ENCODE peak calls at places on chromosomes 5 and 9, in eight cellular contexts. Q is left ventricle myocardium inferior, C is ovary, F is Karpas-422, Z is dorsolateral prefrontal cortex, K is small intestine, A is tibial artery, H is stomach. I is an unnamed sample.

GRCh38 chr5:136052692-136053335 is 24.0 kb downstream of the TGFBI start:
- DNase-seq in H (no peak), K (no peak), A (no peak), Z (no peak), F (no peak), Q (no peak), C (no peak), I (no peak)

GRCh38 chr9:82810902-82811301 is 252.0 kb downstream of the RASEF start:
- DNase-seq in A (no peak), Z (no peak), K (no peak), H (no peak), F (no peak), Q (no peak), C (no peak), I (no peak)

GRCh38 chr9:20506631-20507030 is 115.7 kb downstream of the MLLT3 start:
- DNase-seq in Q (no peak), Z (no peak), H (no peak), K (no peak), F (no peak), C (no peak), A (no peak), I (no peak)

GRCh38 chr9:104334549-104334948 is 169.5 kb upstream of the OR13F1 start:
- DNase-seq in Z (no peak), C (no peak), K (no peak), A (no peak), Q (no peak), H (no peak), F (no peak), I (no peak)

GRCh38 chr9:18429065-18429464 is 44.9 kb upstream of the ADAMTSL1 start:
- DNase-seq in C (no peak), H (no peak), K (no peak), Q (no peak), Z (no peak), F (no peak), A (no peak), I (no peak)

GRCh38 chr5:34045996-34046395 is 3.0 kb upstream of the C1QTNF3 start:
- DNase-seq in C (no peak), A (no peak), K (no peak), Z (no peak), Q (no peak), H (no peak), F (no peak), I (no peak)

GRCh38 chr5:41508696-41509398 is 1.6 kb downstream of the PLCXD3 start:
- DNase-seq in Z (no peak), H (no peak), A (no peak), F (no peak), Q (no peak), C (peak), K (no peak), I (no peak)

GRCh38 chr5:143200781-143201398 is 202.6 kb downstream of the NR3C1 start:
- DNase-seq in F (no peak), H (no peak), K (no peak), Z (no peak), C (no peak), Q (peak), A (no peak), I (no peak)

GRCh38 chr5:44536650-44537260 is 147.5 kb upstream of the FGF10 start:
- DNase-seq in H (peak), K (peak), Z (no peak), A (no peak), Q (no peak), F (peak), C (no peak), I (no peak)

GRCh38 chr9:111038336-111039202 is at the start of gene LPAR1:
- DNase-seq in K (peak), Z (peak), C (peak), A (peak), F (no peak), H (peak), Q (peak), I (no peak)

GRCh38 chr9:34338664-34339063 is 9.3 kb downstream of the NUDT2 start:
- DNase-seq in C (no peak), A (no peak), F (peak), Q (no peak), K (no peak), H (no peak), Z (no peak), I (peak)

GRCh38 chr9:83197611-83198010 is 134.7 kb upstream of the RASEF start:
- DNase-seq in H (no peak), Z (no peak), A (no peak), C (no peak), K (no peak), F (no peak), Q (no peak), I (no peak)

GRCh38 chr5:8340739-8341344 is 471.9 kb downstream of the MTRR start:
- DNase-seq in C (no peak), K (peak), F (no peak), Z (no peak), A (no peak), Q (no peak), H (no peak), I (no peak)

GRCh38 chr9:119701651-119702050 is 332.4 kb upstream of the BRINP1 start:
- DNase-seq in Q (no peak), Z (no peak), A (no peak), H (no peak), F (no peak), C (no peak), K (no peak), I (no peak)

GRCh38 chr5:10655041-10655685 is 91.3 kb downstream of the ANKRD33B start:
- DNase-seq in Q (no peak), K (no peak), Z (no peak), C (no peak), A (no peak), H (peak), F (no peak), I (no peak)

GRCh38 chr5:78509884-78510769 is 138.4 kb downstream of the LHFPL2 start:
- DNase-seq in A (peak), H (peak), F (peak), C (no peak), Z (no peak), K (peak), Q (peak), I (peak)

GRCh38 chr9:89481161-89481915 is 16.6 kb downstream of the SEMA4D start:
- DNase-seq in Q (no peak), A (no peak), F (no peak), Z (no peak), C (no peak), K (no peak), H (no peak), I (no peak)

GRCh38 chr5:177457239-177458121 is 10.9 kb downstream of the PRR7 start:
- DNase-seq in A (peak), K (peak), F (peak), C (peak), Z (peak), Q (peak), H (peak), I (peak)

GRCh38 chr9:108569624-108570023 is 286.2 kb downstream of the ACTL7B start:
- DNase-seq in Q (no peak), F (no peak), A (no peak), H (no peak), C (no peak), K (no peak), Z (no peak), I (no peak)

GRCh38 chr9:136079916-136080246 is 15.2 kb downstream of the NACC2 start:
- DNase-seq in H (no peak), K (no peak), A (peak), Z (no peak), Q (no peak), C (no peak), F (no peak), I (no peak)

GRCh38 chr5:54443264-54443663 is 12.2 kb upstream of the HSPB3 start:
- DNase-seq in Z (no peak), Q (no peak), F (peak), A (no peak), K (no peak), H (no peak), C (peak), I (no peak)

GRCh38 chr5:103188436-103188835 is 68.3 kb downstream of the PPIP5K2 start:
- DNase-seq in H (no peak), F (no peak), K (no peak), C (no peak), A (no peak), Q (no peak), Z (no peak), I (no peak)
- H3K27ac ChIP-seq in H (no peak), F (no peak), K (no peak), C (no peak), A (no peak), Q (no peak), Z (no peak), I (no peak)

GRCh38 chr9:124771021-124771866 is at the start of gene NR6A1:
- DNase-seq in A (peak), Z (peak), F (peak), C (peak), H (peak), K (peak), Q (peak), I (peak)
- H3K27ac ChIP-seq in A (peak), Z (peak), F (no peak), C (no peak), H (peak), K (peak), Q (peak), I (peak)

DNA sequence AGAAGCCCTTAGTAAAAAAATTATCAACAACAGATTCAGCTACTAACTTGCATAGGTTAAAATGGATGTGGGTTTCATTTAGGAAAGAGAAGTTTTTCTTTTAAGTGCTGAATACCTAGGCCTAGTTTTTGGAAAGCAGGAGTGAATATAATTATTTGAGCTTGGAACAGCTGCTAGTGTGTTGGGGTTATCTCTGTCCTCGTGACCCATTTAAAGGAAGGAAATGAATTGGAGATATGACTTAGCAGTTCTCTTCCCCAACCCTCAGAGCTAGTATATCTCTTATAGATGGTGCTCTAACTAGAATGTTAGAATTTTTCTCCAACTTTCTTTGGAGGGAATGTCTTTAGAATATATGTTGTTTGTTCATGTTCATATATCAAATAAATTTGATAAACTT is 38.6 kb downstream of the ZNF366 start:
- DNase-seq in C (no peak), Q (no peak), H (no peak), Z (no peak), A (no peak), F (no peak), K (no peak), I (no peak)
- H3K27ac ChIP-seq in C (no peak), Q (peak), H (no peak), Z (no peak), A (peak), F (no peak), K (no peak), I (no peak)

DNA sequence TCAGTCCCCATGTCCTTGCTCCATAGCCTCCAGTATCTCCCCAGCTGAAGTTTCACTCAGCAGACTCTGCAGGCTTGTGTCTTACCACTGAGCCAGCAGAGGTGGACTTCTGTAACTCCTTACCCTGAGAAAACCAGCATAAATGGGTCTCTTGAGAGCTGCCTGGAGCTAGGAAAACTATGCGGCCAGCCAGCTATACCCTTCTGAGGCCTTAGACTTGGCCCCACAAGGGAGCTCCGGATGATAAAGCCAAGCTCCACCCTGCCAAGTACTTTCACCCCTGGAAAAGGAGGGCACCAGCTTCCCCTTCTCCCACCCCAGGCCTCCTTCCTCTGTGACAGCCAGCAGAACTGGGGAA is 12.1 kb downstream of the IRF1 start:
- DNase-seq in Z (no peak), Q (peak), F (no peak), H (no peak), K (peak), C (no peak), A (no peak), I (no peak)
- H3K27ac ChIP-seq in Z (no peak), Q (peak), F (no peak), H (no peak), K (peak), C (peak), A (peak), I (no peak)

GRCh38 chr9:114606597-114607207 is 4.4 kb upstream of the TMEM268 start:
- DNase-seq in F (no peak), Z (no peak), H (peak), K (no peak), Q (no peak), A (no peak), C (peak), I (no peak)

GRCh38 chr9:114604974-114605373 is 6.1 kb upstream of the TMEM268 start:
- DNase-seq in F (no peak), K (no peak), A (no peak), Q (no peak), Z (no peak), C (no peak), H (no peak), I (no peak)

GRCh38 chr9:114606068-114606467 is 5.0 kb upstream of the TMEM268 start:
- DNase-seq in F (no peak), C (peak), Z (no peak), K (no peak), H (no peak), Q (no peak), A (no peak), I (no peak)

GRCh38 chr9:114603183-114603582 is 7.9 kb upstream of the TMEM268 start:
- DNase-seq in C (no peak), K (no peak), Z (no peak), A (no peak), H (no peak), Q (no peak), F (no peak), I (no peak)

GRCh38 chr9:114602620-114603019 is 8.5 kb upstream of the TMEM268 start:
- DNase-seq in Z (no peak), F (no peak), K (no peak), H (no peak), Q (no peak), A (no peak), C (no peak), I (no peak)
- H3K27ac ChIP-seq in Z (no peak), F (no peak), K (no peak), H (no peak), Q (no peak), A (no peak), C (no peak), I (no peak)